ENCODE peak calls at places on chromosome 20, in four cellular contexts. S, G, Z and H are unnamed samples.

GRCh38 chr20:33438481-33438880 is 5.1 kb downstream of the SNTA1 start:
- DNase-seq in G (no peak), Z (no peak), S (no peak), H (no peak)

GRCh38 chr20:38208088-38208487 is 43.0 kb upstream of the TGM2 start:
- DNase-seq in G (no peak), Z (no peak), S (no peak), H (no peak)

GRCh38 chr20:59692139-59692538 is 87.8 kb downstream of the PHACTR3 start:
- DNase-seq in Z (no peak), G (no peak), S (no peak), H (no peak)

GRCh38 chr20:25043499-25044260 is 14.3 kb downstream of the ACSS1 start:
- DNase-seq in S (no peak), G (no peak), Z (no peak), H (no peak)

GRCh38 chr20:52552181-52552872 is 360.7 kb upstream of the ZFP64 start:
- DNase-seq in S (peak), Z (no peak), G (peak), H (no peak)

GRCh38 chr20:13739726-13740649 is 44.7 kb downstream of the ESF1 start:
- DNase-seq in S (no peak), G (peak), Z (no peak), H (no peak)

GRCh38 chr20:51562334-51563140 is 20.0 kb upstream of the NFATC2 start:
- DNase-seq in Z (peak), G (peak), S (peak), H (peak)

GRCh38 chr20:43287637-43288036 is 97.9 kb upstream of the PTPRT start:
- DNase-seq in Z (no peak), G (peak), S (no peak), H (no peak)

GRCh38 chr20:33489495-33490022 is 337 bp upstream of the CBFA2T2 start:
- DNase-seq in S (peak), Z (peak), G (peak), H (no peak)

GRCh38 chr20:58684291-58684690 is 8.3 kb upstream of the NPEPL1 start:
- DNase-seq in Z (no peak), S (no peak), G (no peak), H (no peak)

GRCh38 chr20:3218307-3218988 is 9.2 kb downstream of the ITPA start:
- DNase-seq in S (peak), G (peak), Z (peak), H (peak)

GRCh38 chr20:47785900-47786762 is 850 bp upstream of the SULF2 start:
- DNase-seq in S (peak), Z (peak), G (peak), H (peak)

GRCh38 chr20:48189177-48189576 is 403.9 kb upstream of the SULF2 start:
- DNase-seq in S (peak), Z (peak), G (peak), H (peak)

GRCh38 chr20:45337367-45338120 is 10.7 kb downstream of the SDC4 start:
- DNase-seq in Z (no peak), G (peak), S (no peak), H (no peak)

GRCh38 chr20:48008850-48009535 is 223.7 kb upstream of the SULF2 start:
- DNase-seq in G (peak), S (no peak), Z (no peak), H (no peak)

GRCh38 chr20:10427060-10427692 is 6.8 kb downstream of the MKKS start:
- DNase-seq in S (peak), Z (peak), G (peak), H (peak)

GRCh38 chr20:16349518-16350295 is 223.5 kb downstream of the KIF16B start:
- DNase-seq in G (peak), S (no peak), Z (no peak), H (no peak)

GRCh38 chr20:7765221-7765620 is 175.0 kb downstream of the HAO1 start:
- DNase-seq in S (peak), Z (no peak), G (no peak), H (no peak)

GRCh38 chr20:54149765-54150264 is 24.0 kb downstream of the CYP24A1 start:
- DNase-seq in S (no peak), G (no peak), Z (no peak), H (no peak)

GRCh38 chr20:48604426-48604825 is 223.4 kb downstream of the PREX1 start:
- DNase-seq in G (no peak), Z (no peak), S (no peak), H (no peak)

GRCh38 chr20:52975024-52975732 is 3.0 kb downstream of the TSHZ2 start:
- DNase-seq in Z (no peak), S (no peak), G (peak), H (no peak)

GRCh38 chr20:36575066-36575743 is 1.8 kb downstream of the TGIF2 start:
- DNase-seq in S (peak), G (peak), Z (peak), H (peak)

GRCh38 chr20:44648579-44648978 is 2.9 kb downstream of the ADA start:
- DNase-seq in Z (no peak), G (no peak), S (peak), H (peak)

GRCh38 chr20:682123-682522 is 6.5 kb upstream of the SCRT2 start:
- DNase-seq in G (no peak), Z (no peak), S (no peak), H (no peak)

GRCh38 chr20:62368303-62368628 is 1.2 kb upstream of the LAMA5 start:
- DNase-seq in G (no peak), Z (no peak), S (no peak), H (no peak)

GRCh38 chr20:62368629-62369507 is 1.8 kb upstream of the LAMA5 start:
- DNase-seq in Z (peak), S (peak), G (peak), H (peak)

GRCh38 chr20:62367136-62367482 is at the start of gene LAMA5:
- DNase-seq in G (peak), Z (no peak), S (peak), H (peak)

GRCh38 chr20:62366370-62367135 is 559 bp downstream of the LAMA5 start:
- DNase-seq in S (peak), Z (no peak), G (no peak), H (peak)

GRCh38 chr20:62367483-62368302 is 581 bp upstream of the LAMA5 start:
- DNase-seq in G (peak), Z (no peak), S (peak), H (peak)
- H3K4me3 ChIP-seq in G (peak), Z (no peak), S (peak), H (peak)

GRCh38 chr20:46406200-46406985 is at the start of gene ELMO2:
- DNase-seq in Z (peak), S (peak), G (peak), H (peak)
- H3K4me3 ChIP-seq in Z (peak), S (peak), G (peak), H (peak)

DNA sequence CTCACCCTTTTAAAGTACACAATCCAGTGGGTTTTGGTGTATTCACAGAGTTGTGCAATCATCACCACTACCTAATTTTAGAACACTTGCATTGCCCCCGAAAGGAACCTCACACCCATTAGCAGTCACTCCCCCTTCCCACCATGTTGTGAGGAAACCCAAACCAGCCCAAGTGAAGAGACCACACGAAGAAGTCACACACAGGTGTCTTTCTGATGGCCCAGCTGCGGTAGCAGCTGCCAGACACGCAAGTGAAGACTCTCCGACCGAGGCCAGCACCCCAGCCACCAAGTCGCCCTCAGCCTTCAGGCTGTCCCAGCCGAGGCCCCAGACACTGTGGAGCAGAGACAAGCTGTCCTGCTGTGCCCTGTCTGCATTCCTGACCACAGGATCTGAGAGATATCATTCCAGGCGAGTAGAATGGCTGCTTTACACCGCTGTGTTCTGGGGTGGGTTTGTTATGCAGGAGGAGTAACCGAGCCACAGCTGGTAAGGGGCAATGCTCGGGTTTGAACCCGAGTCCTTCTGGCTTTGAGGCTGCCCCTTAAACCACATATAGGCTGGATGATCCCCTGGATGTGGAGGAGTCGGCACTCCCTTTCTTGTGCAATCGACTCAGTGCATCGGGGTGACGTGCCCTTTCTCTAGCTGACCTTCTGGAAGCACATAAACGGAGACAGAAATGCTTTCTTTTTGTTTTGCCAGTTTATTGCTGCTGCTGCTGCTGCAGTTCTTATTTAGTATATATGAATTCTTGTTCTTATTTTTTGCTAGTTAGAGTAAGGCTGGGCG is 59.0 kb upstream of the PTPN1 start:
- DNase-seq in Z (no peak), S (peak), G (peak), H (peak)
- H3K4me3 ChIP-seq in Z (no peak), S (no peak), G (no peak), H (peak)

GRCh38 chr20:34871966-34872603 is 571 bp downstream of the GGT7 start:
- DNase-seq in S (peak), Z (no peak), G (no peak), H (no peak)

GRCh38 chr20:34872604-34873224 is at the start of gene GGT7:
- DNase-seq in S (peak), Z (peak), G (peak), H (peak)

GRCh38 chr20:34875657-34876160 is 703 bp upstream of the ACSS2 start:
- DNase-seq in Z (no peak), G (no peak), S (no peak), H (no peak)

GRCh38 chr20:34874094-34874654 is 1.5 kb upstream of the GGT7 start:
- DNase-seq in S (peak), G (peak), Z (peak), H (peak)

GRCh38 chr20:34873583-34874093 is 982 bp upstream of the GGT7 start:
- DNase-seq in Z (no peak), G (no peak), S (no peak), H (no peak)
- H3K4me3 ChIP-seq in Z (no peak), G (no peak), S (peak), H (no peak)

DNA sequence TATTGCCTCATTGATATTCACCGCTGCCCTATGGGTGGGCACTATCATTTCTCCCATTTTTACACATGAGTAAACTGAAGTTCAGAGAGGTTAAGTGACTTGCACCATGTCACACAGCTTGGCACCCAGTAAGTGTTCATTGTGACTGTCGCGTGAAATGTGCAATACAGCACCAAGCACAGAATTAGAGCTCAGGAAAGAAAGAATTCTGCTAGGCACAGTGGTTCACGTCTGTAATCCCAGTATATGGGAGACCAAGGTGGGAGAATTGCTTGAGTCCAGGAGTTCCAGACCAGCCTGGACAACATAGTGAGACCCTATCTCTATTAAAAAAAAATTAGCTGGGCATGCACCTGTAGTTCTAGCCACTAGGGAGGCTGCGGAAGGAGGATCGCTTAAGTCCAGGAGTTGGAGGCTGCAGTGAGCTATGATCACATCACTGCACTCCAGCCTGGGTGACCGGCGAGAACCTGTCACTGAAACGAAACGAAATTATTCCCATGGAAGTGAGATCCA is 626 bp downstream of the SLC13A3 start:
- DNase-seq in Z (no peak), G (no peak), S (no peak), H (no peak)
- H3K4me3 ChIP-seq in Z (no peak), G (no peak), S (peak), H (peak)

GRCh38 chr20:32287231-32287638 is 9.8 kb downstream of the KIF3B start:
- DNase-seq in Z (no peak), S (no peak), G (no peak), H (no peak)

GRCh38 chr20:32285621-32286334 is 8.3 kb downstream of the KIF3B start:
- DNase-seq in Z (no peak), S (no peak), G (no peak), H (no peak)

GRCh38 chr20:32282461-32282860 is 5.0 kb downstream of the KIF3B start:
- DNase-seq in G (no peak), S (no peak), Z (no peak), H (no peak)

GRCh38 chr20:32288225-32288849 is 10.9 kb downstream of the KIF3B start:
- DNase-seq in G (no peak), Z (no peak), S (no peak), H (no peak)

DNA sequence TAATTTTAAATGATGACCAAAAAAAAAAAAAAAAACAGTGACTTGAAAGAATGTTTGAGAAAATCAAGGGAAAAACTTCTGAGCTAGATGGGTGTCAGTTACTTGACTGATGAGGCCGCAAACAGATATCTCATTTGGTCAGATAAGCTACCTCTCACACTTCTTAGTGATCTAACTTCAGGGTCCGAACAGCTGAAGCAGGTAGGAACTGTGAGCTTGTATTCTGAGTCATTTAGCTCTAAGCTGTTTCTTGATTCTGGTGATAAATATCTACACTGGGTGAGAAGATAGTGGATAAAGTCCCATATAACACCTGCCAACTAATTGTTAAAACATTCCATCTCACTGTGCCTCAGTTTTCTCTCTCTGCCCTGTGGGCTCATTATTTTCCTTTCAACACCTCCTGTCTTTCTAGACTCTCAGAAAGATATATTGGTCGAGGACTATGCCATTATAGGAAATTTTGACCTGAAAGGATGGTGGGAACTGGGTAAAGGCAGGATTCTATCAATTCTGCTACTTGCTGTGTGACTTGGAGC is 7.7 kb downstream of the KIF3B start:
- DNase-seq in G (no peak), Z (no peak), S (no peak), H (no peak)
- H3K4me3 ChIP-seq in G (no peak), Z (no peak), S (no peak), H (no peak)

GRCh38 chr20:57564951-57565642 is 4.2 kb downstream of the PCK1 start:
- DNase-seq in G (no peak), Z (no peak), S (no peak), H (no peak)
- H3K4me3 ChIP-seq in G (no peak), Z (no peak), S (no peak), H (no peak)